ENCODE peak calls at places on chromosomes 4 and X, in six cellular contexts. P is stimulated activated naive B cell treated with anti-CD40 and anti-IgM and Interleukin-4, amounts not matched to agents 10 μg/mL and 1 μg/mL and 100 μg/mL, for 72 hours; Y is KBM-7; T is SK-N-SH; X is immature natural killer cell; Q is Right ventricle myocardium superior. Z is an unnamed sample.

GRCh38 chrX:120752431-120753128 is 122.7 kb upstream of the C1GALT1C1 start:
- DNase-seq in P (no peak), Y (no peak), T (no peak), X (no peak), Q (no peak), Z (no peak)

GRCh38 chr4:5547651-5548249 is 160.6 kb downstream of the EVC2 start:
- DNase-seq in P (no peak), Y (no peak), T (no peak), X (no peak), Q (no peak), Z (no peak)

GRCh38 chr4:88104902-88105610 is 53.4 kb downstream of the ABCG2 start:
- DNase-seq in P (no peak), Y (no peak), T (peak), X (no peak), Q (no peak), Z (no peak)

GRCh38 chr4:136741468-136741867 is 790.8 kb downstream of the PCDH18 start:
- DNase-seq in P (no peak), Y (no peak), T (no peak), X (no peak), Q (no peak), Z (no peak)

GRCh38 chr4:12122316-12122715 is 693.6 kb upstream of the HS3ST1 start:
- DNase-seq in P (no peak), Y (no peak), T (no peak), X (no peak), Q (no peak), Z (no peak)

GRCh38 chr4:119728185-119728584 is 99.6 kb upstream of the PDE5A start:
- DNase-seq in P (no peak), Y (no peak), T (no peak), X (no peak), Q (no peak), Z (no peak)

GRCh38 chr4:76342803-76343202 is 36.3 kb downstream of the STBD1 start:
- DNase-seq in P (no peak), Y (no peak), T (no peak), X (no peak), Q (no peak), Z (no peak)

GRCh38 chr4:140149851-140150635 is 3.9 kb downstream of the MAML3 start:
- DNase-seq in P (peak), Y (peak), T (peak), X (peak), Q (peak), Z (peak)

GRCh38 chr4:86556791-86557415 is 37.2 kb upstream of the PTPN13 start:
- DNase-seq in P (no peak), Y (peak), T (no peak), X (no peak), Q (no peak), Z (no peak)

GRCh38 chrX:119399772-119400101 is 601 bp downstream of the SLC25A43 start:
- DNase-seq in P (no peak), Y (peak), T (no peak), X (no peak), Q (no peak), Z (no peak)

GRCh38 chr4:124713213-124713592 is 671 bp upstream of the ANKRD50 start:
- DNase-seq in P (peak), Y (peak), T (peak), X (peak), Q (peak), Z (peak)

GRCh38 chr4:148253748-148254147 is 188.5 kb downstream of the NR3C2 start:
- DNase-seq in P (no peak), Y (no peak), T (no peak), X (no peak), Q (no peak), Z (no peak)

GRCh38 chr4:26020896-26021295 is 106.9 kb downstream of the SMIM20 start:
- DNase-seq in P (no peak), Y (no peak), T (no peak), X (no peak), Q (no peak), Z (no peak)

GRCh38 chrX:17373337-17373736 is 1.7 kb upstream of the NHS start:
- DNase-seq in P (no peak), Y (no peak), T (no peak), X (no peak), Q (peak), Z (no peak)

GRCh38 chr4:64774626-64775025 is 365.4 kb upstream of the TECRL start:
- DNase-seq in P (no peak), Y (no peak), T (no peak), X (no peak), Q (no peak), Z (no peak)

GRCh38 chr4:6917445-6918241 is 8.0 kb downstream of the TBC1D14 start:
- DNase-seq in P (peak), Y (peak), T (peak), X (peak), Q (peak), Z (peak)

GRCh38 chr4:109009909-109010308 is 247.1 kb upstream of the ETNPPL start:
- DNase-seq in P (no peak), Y (no peak), T (peak), X (no peak), Q (no peak), Z (no peak)

GRCh38 chr4:37219251-37219650 is 25.3 kb upstream of the NWD2 start:
- DNase-seq in P (no peak), Y (no peak), T (no peak), X (no peak), Q (no peak), Z (no peak)

GRCh38 chr4:123667496-123667895 is 270.9 kb downstream of the SPRY1 start:
- DNase-seq in P (no peak), Y (no peak), T (no peak), X (no peak), Q (no peak), Z (no peak)

GRCh38 chr4:139053909-139054308 is 38.3 kb downstream of the NOCT start:
- DNase-seq in P (no peak), Y (no peak), T (no peak), X (no peak), Q (no peak), Z (no peak)

GRCh38 chr4:154189346-154189745 is 302.3 kb downstream of the DCHS2 start:
- DNase-seq in P (no peak), Y (no peak), T (no peak), X (no peak), Q (no peak), Z (no peak)

GRCh38 chrX:134600714-134601113 is 57.6 kb downstream of the PLAC1 start:
- DNase-seq in P (no peak), Y (peak), T (no peak), X (no peak), Q (no peak), Z (no peak)

GRCh38 chr4:109111031-109111430 is 191.4 kb downstream of the COL25A1 start:
- DNase-seq in P (no peak), Y (no peak), T (no peak), X (no peak), Q (no peak), Z (no peak)

GRCh38 chrX:22748093-22748999 is 251.4 kb upstream of the DDX53 start:
- DNase-seq in P (peak), Y (peak), T (peak), X (peak), Q (peak), Z (no peak)

Z was measured in lower lobe of right lung.